ENCODE peak calls at places on chromosomes 4 and X, in ten cellular contexts. J, Y, R, B, S, U, E, N, Z and T are unnamed samples.

GRCh38 chrX:119990995-119991787 is 47.6 kb upstream of the NKAP start:
- DNase-seq in E (no peak), Z (peak), U (no peak), B (no peak), S (peak), Y (no peak), J (no peak), N (no peak), R (no peak), T (no peak)

GRCh38 chrX:65451663-65452062 is 82.9 kb downstream of the LAS1L start:
- DNase-seq in B (peak), N (peak), U (peak), Z (peak), R (peak), E (peak), Y (peak), S (no peak), J (peak), T (peak)

GRCh38 chr4:25993564-25994185 is 79.7 kb downstream of the SMIM20 start:
- DNase-seq in U (peak), Z (peak), J (peak), S (peak), B (peak), E (peak), N (peak), Y (peak), R (no peak), T (peak)

GRCh38 chrX:110671068-110671803 is 124.4 kb downstream of the CHRDL1 start:
- DNase-seq in Y (no peak), J (no peak), B (peak), U (no peak), N (no peak), S (no peak), Z (no peak), R (no peak), E (no peak), T (no peak)

GRCh38 chrX:149453030-149453429 is 52.1 kb downstream of the IDS start:
- DNase-seq in S (no peak), U (peak), Y (peak), N (no peak), R (peak), B (peak), E (no peak), J (peak), Z (no peak), T (no peak)

GRCh38 chr4:13285336-13285735 is 198.8 kb downstream of the RAB28 start:
- DNase-seq in U (no peak), Z (no peak), Y (peak), B (no peak), J (no peak), S (no peak), R (no peak), E (no peak), N (no peak), T (no peak)

GRCh38 chr4:140037353-140038030 is 116.5 kb downstream of the MAML3 start:
- DNase-seq in J (no peak), B (peak), Z (no peak), Y (peak), R (peak), S (no peak), E (no peak), U (peak), N (peak), T (no peak)

GRCh38 chr4:109303141-109303499 is 662 bp upstream of the COL25A1 start:
- DNase-seq in S (no peak), E (no peak), B (peak), J (no peak), Y (peak), R (no peak), U (no peak), N (no peak), Z (no peak), T (no peak)

GRCh38 chrX:41452565-41452964 is 5.4 kb downstream of the NYX start:
- DNase-seq in B (peak), S (no peak), R (peak), U (no peak), J (no peak), E (no peak), Y (peak), N (no peak), Z (no peak), T (no peak)

GRCh38 chr4:88275949-88276515 is 8.3 kb downstream of the PPM1K start:
- DNase-seq in E (no peak), Z (no peak), S (no peak), Y (no peak), R (no peak), U (peak), B (no peak), N (no peak), J (no peak), T (peak)

GRCh38 chrX:15167826-15168225 is 102.1 kb downstream of the ASB9 start:
- DNase-seq in R (no peak), U (no peak), Z (no peak), Y (no peak), S (no peak), J (no peak), E (no peak), B (no peak), N (no peak), T (no peak)

GRCh38 chr4:74308215-74308614 is at the start of gene EPGN:
- DNase-seq in B (no peak), Y (no peak), J (no peak), N (no peak), R (no peak), U (peak), E (no peak), S (no peak), Z (no peak), T (no peak)

GRCh38 chrX:1582686-1583437 is 8.5 kb upstream of the AKAP17A start:
- DNase-seq in S (peak), E (peak), N (peak), Z (peak), R (no peak), U (peak), B (no peak), Y (peak), J (peak), T (peak)

GRCh38 chr4:20447103-20447502 is 195.4 kb downstream of the SLIT2 start:
- DNase-seq in Z (peak), N (no peak), U (no peak), S (no peak), R (no peak), B (no peak), E (no peak), J (no peak), Y (no peak), T (no peak)

GRCh38 chrX:8147216-8147615 is 23.9 kb downstream of the VCX2 start:
- DNase-seq in E (no peak), Y (peak), Z (no peak), N (no peak), R (no peak), U (no peak), J (no peak), B (peak), S (no peak), T (no peak)

GRCh38 chr4:77308843-77309242 is 151.8 kb downstream of the CCNG2 start:
- DNase-seq in N (peak), S (no peak), J (peak), U (peak), E (peak), R (peak), B (peak), Z (peak), Y (peak), T (peak)

DNA sequence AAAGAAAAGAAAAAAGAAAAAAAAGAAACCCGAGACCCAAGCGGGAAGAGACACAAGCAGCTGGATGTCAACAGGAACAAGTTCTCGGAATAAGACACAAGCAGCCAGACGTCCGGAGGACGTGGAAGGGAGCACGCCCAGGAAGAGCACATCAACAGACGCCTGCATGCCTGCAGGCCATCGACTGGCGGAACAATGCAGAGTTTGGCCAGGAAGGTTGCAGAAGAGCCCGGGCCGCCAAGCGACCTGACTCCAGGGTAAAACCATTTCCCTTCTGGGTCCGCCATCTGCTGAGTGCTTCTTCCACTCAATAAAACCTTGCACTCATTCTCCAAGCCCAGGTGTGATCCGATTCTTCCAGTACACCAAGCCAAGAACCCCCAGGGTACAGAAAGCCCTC is 95.6 kb upstream of the PRR32 start:
- DNase-seq in Y (no peak), U (no peak), J (no peak), N (no peak), Z (peak), E (no peak), B (no peak), R (no peak), S (no peak), T (no peak)
- H2AFZ ChIP-seq in Y (no peak), U (no peak), J (no peak), N (no peak), Z (no peak), E (no peak), B (no peak), R (no peak), S (no peak), T (no peak)

GRCh38 chr4:127622621-127622922 is 10.2 kb upstream of the INTU start:
- DNase-seq in Z (no peak), S (no peak), J (no peak), B (no peak), R (no peak), Y (peak), E (no peak), N (no peak), U (no peak), T (no peak)
- H2AFZ ChIP-seq in Z (peak), S (peak), J (peak), B (peak), R (peak), Y (no peak), E (no peak), N (no peak), U (no peak), T (no peak)

GRCh38 chr4:151485541-151486131 is 76.7 kb downstream of the FHIP1A start:
- DNase-seq in E (no peak), R (no peak), J (no peak), Z (peak), S (no peak), B (no peak), U (no peak), N (no peak), Y (no peak), T (no peak)
- H2AFZ ChIP-seq in E (no peak), R (peak), J (no peak), Z (no peak), S (no peak), B (no peak), U (no peak), N (no peak), Y (no peak), T (no peak)

GRCh38 chr4:153221783-153222161 is 17.5 kb downstream of the TRIM2 start:
- DNase-seq in J (no peak), B (no peak), Z (no peak), U (no peak), S (no peak), E (no peak), Y (no peak), N (no peak), R (no peak), T (no peak)
- H2AFZ ChIP-seq in J (no peak), B (peak), Z (no peak), U (peak), S (no peak), E (no peak), Y (no peak), N (no peak), R (no peak), T (no peak)

GRCh38 chr4:153440475-153440874 is 25.7 kb upstream of the TMEM131L start:
- DNase-seq in J (no peak), R (no peak), U (no peak), Y (no peak), B (no peak), Z (no peak), N (no peak), E (peak), S (no peak), T (no peak)
- H2AFZ ChIP-seq in J (no peak), R (no peak), U (no peak), Y (no peak), B (no peak), Z (no peak), N (no peak), E (peak), S (no peak), T (no peak)

GRCh38 chr4:56653461-56654237 is 27.4 kb downstream of the HOPX start:
- DNase-seq in N (no peak), R (no peak), U (peak), Z (peak), J (no peak), Y (no peak), S (no peak), E (peak), B (no peak), T (no peak)
- H2AFZ ChIP-seq in N (no peak), R (peak), U (peak), Z (no peak), J (no peak), Y (no peak), S (no peak), E (no peak), B (no peak), T (no peak)